ENCODE peak calls at places on chromosome 12, in nine cellular contexts. One of them, this sample, is unnamed.

GRCh38 chr12:15601210-15601800 is 187.9 kb downstream of the EPS8 start:
- DNase-seq in fibroblast of lung: peak
- DNase-seq in dorsolateral prefrontal cortex: no peak
- DNase-seq in PC-9: peak
- DNase-seq in breast epithelium: no peak
- DNase-seq in sigmoid colon: no peak
- DNase-seq in cardiac fibroblast: peak
- DNase-seq in lower leg skin: no peak
- DNase-seq in right atrium auricular region: no peak
- DNase-seq in this sample: no peak

GRCh38 chr12:10672231-10672868 is 1.5 kb downstream of the STYK1 start:
- DNase-seq in fibroblast of lung: no peak
- DNase-seq in dorsolateral prefrontal cortex: no peak
- DNase-seq in PC-9: peak
- DNase-seq in breast epithelium: no peak
- DNase-seq in sigmoid colon: no peak
- DNase-seq in cardiac fibroblast: no peak
- DNase-seq in lower leg skin: no peak
- DNase-seq in right atrium auricular region: no peak
- DNase-seq in this sample: no peak

GRCh38 chr12:111636209-111636928 is 37.3 kb upstream of the ATXN2 start:
- DNase-seq in fibroblast of lung: peak
- DNase-seq in dorsolateral prefrontal cortex: peak
- DNase-seq in PC-9: no peak
- DNase-seq in breast epithelium: peak
- DNase-seq in sigmoid colon: peak
- DNase-seq in cardiac fibroblast: peak
- DNase-seq in lower leg skin: peak
- DNase-seq in right atrium auricular region: peak
- DNase-seq in this sample: peak

GRCh38 chr12:26121841-26122680 is 2.8 kb downstream of the BHLHE41 start:
- DNase-seq in fibroblast of lung: peak
- DNase-seq in dorsolateral prefrontal cortex: no peak
- DNase-seq in PC-9: peak
- DNase-seq in breast epithelium: no peak
- DNase-seq in sigmoid colon: no peak
- DNase-seq in cardiac fibroblast: peak
- DNase-seq in lower leg skin: no peak
- DNase-seq in right atrium auricular region: no peak
- DNase-seq in this sample: no peak

GRCh38 chr12:53862831-53863230 is 75.8 kb upstream of the HOXC13 start:
- DNase-seq in fibroblast of lung: no peak
- DNase-seq in dorsolateral prefrontal cortex: no peak
- DNase-seq in PC-9: peak
- DNase-seq in breast epithelium: no peak
- DNase-seq in sigmoid colon: no peak
- DNase-seq in cardiac fibroblast: no peak
- DNase-seq in lower leg skin: no peak
- DNase-seq in right atrium auricular region: no peak
- DNase-seq in this sample: no peak

GRCh38 chr12:78185109-78185508 is 354.4 kb downstream of the NAV3 start:
- DNase-seq in fibroblast of lung: peak
- DNase-seq in dorsolateral prefrontal cortex: no peak
- DNase-seq in PC-9: no peak
- DNase-seq in breast epithelium: no peak
- DNase-seq in sigmoid colon: no peak
- DNase-seq in cardiac fibroblast: no peak
- DNase-seq in lower leg skin: no peak
- DNase-seq in right atrium auricular region: no peak
- DNase-seq in this sample: no peak

GRCh38 chr12:66232258-66232657 is 43.2 kb downstream of the IRAK3 start:
- DNase-seq in fibroblast of lung: no peak
- DNase-seq in dorsolateral prefrontal cortex: no peak
- DNase-seq in PC-9: no peak
- DNase-seq in breast epithelium: no peak
- DNase-seq in sigmoid colon: no peak
- DNase-seq in cardiac fibroblast: no peak
- DNase-seq in lower leg skin: no peak
- DNase-seq in right atrium auricular region: no peak
- DNase-seq in this sample: no peak

GRCh38 chr12:52036587-52037171 is 14.6 kb upstream of the NR4A1 start:
- DNase-seq in fibroblast of lung: peak
- DNase-seq in dorsolateral prefrontal cortex: peak
- DNase-seq in PC-9: peak
- DNase-seq in breast epithelium: peak
- DNase-seq in sigmoid colon: peak
- DNase-seq in cardiac fibroblast: peak
- DNase-seq in lower leg skin: peak
- DNase-seq in right atrium auricular region: peak
- DNase-seq in this sample: no peak

GRCh38 chr12:113655479-113655878 is 183.8 kb upstream of the LHX5 start:
- DNase-seq in fibroblast of lung: no peak
- DNase-seq in dorsolateral prefrontal cortex: no peak
- DNase-seq in PC-9: no peak
- DNase-seq in breast epithelium: no peak
- DNase-seq in sigmoid colon: no peak
- DNase-seq in cardiac fibroblast: no peak
- DNase-seq in lower leg skin: no peak
- DNase-seq in right atrium auricular region: no peak
- DNase-seq in this sample: no peak

GRCh38 chr12:113659015-113659414 is 187.3 kb upstream of the LHX5 start:
- DNase-seq in fibroblast of lung: no peak
- DNase-seq in dorsolateral prefrontal cortex: no peak
- DNase-seq in PC-9: no peak
- DNase-seq in breast epithelium: no peak
- DNase-seq in sigmoid colon: no peak
- DNase-seq in cardiac fibroblast: no peak
- DNase-seq in lower leg skin: no peak
- DNase-seq in right atrium auricular region: no peak
- DNase-seq in this sample: no peak

GRCh38 chr12:113659416-113659815 is 187.7 kb upstream of the LHX5 start:
- DNase-seq in fibroblast of lung: no peak
- DNase-seq in dorsolateral prefrontal cortex: no peak
- DNase-seq in PC-9: no peak
- DNase-seq in breast epithelium: no peak
- DNase-seq in sigmoid colon: no peak
- DNase-seq in cardiac fibroblast: no peak
- DNase-seq in lower leg skin: no peak
- DNase-seq in right atrium auricular region: no peak
- DNase-seq in this sample: no peak

GRCh38 chr12:113658030-113658655 is 186.5 kb upstream of the LHX5 start:
- DNase-seq in fibroblast of lung: peak
- DNase-seq in dorsolateral prefrontal cortex: no peak
- DNase-seq in PC-9: no peak
- DNase-seq in breast epithelium: no peak
- DNase-seq in sigmoid colon: no peak
- DNase-seq in cardiac fibroblast: peak
- DNase-seq in lower leg skin: no peak
- DNase-seq in right atrium auricular region: no peak
- DNase-seq in this sample: no peak

DNA sequence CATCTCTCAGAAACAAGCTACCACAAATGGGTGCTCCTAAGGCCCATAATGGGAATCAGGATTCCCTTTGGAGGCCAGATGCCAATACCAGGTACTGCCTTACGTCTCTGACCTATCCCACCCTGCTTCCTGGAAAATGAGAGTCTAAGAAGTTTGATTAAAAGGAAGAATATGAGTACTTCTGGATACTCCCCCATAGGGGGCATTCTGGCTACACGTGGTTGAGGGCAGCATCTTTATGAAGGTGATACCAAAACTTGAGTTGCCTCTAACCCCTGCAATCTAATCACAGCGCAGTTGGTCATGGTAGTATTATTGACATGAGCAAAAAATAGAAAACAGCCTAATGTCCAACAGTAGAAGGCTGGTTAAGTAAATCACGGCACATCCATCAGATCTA is 184.2 kb upstream of the LHX5 start:
- DNase-seq in fibroblast of lung: no peak
- DNase-seq in dorsolateral prefrontal cortex: no peak
- DNase-seq in PC-9: no peak
- DNase-seq in breast epithelium: no peak
- DNase-seq in sigmoid colon: no peak
- DNase-seq in cardiac fibroblast: no peak
- DNase-seq in lower leg skin: no peak
- DNase-seq in right atrium auricular region: no peak
- DNase-seq in this sample: no peak
- TF ChIP-seq CTCF in fibroblast of lung: no peak
- TF ChIP-seq CTCF in dorsolateral prefrontal cortex: no peak
- TF ChIP-seq CTCF in PC-9: no peak
- TF ChIP-seq CTCF in breast epithelium: no peak
- TF ChIP-seq CTCF in sigmoid colon: no peak
- TF ChIP-seq CTCF in cardiac fibroblast: no peak
- TF ChIP-seq CTCF in lower leg skin: no peak
- TF ChIP-seq CTCF in right atrium auricular region: no peak
- TF ChIP-seq CTCF in this sample: no peak

DNA sequence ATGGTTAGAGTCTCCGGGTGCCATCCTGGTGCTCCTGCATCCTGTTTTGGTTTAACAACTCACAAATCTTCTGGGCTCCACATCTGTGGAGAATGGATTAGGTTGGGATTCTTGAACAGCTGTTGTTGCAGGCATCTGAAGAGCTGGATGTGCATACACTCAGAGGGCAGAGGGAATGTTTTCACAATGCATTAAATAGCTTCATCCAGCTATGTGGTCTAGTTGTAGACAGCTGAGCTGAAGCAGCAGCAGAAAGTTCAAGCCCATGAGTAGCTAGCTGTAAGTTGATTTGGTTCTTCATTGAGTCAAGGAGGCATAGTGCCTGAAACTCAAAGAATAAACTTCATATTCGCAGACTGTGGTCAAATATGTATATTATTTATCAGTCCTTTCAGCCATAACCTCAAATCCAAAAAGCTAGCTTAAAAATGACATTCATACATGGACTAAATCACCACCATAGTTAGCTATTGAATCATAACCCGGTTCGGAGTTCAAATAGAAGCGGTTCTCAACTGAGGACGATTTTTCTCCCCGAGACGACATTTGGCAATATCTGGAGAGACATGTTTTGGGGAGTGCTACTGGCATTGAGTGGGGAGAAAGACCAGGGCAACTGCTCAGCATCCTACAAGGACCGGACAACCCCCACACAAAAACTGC is 858 bp upstream of the ANKRD13A start:
- DNase-seq in fibroblast of lung: no peak
- DNase-seq in dorsolateral prefrontal cortex: no peak
- DNase-seq in PC-9: no peak
- DNase-seq in breast epithelium: no peak
- DNase-seq in sigmoid colon: no peak
- DNase-seq in cardiac fibroblast: no peak
- DNase-seq in lower leg skin: no peak
- DNase-seq in right atrium auricular region: no peak
- DNase-seq in this sample: no peak
- H3K4me3 ChIP-seq in fibroblast of lung: peak
- H3K4me3 ChIP-seq in dorsolateral prefrontal cortex: peak
- H3K4me3 ChIP-seq in PC-9: peak
- H3K4me3 ChIP-seq in breast epithelium: peak
- H3K4me3 ChIP-seq in sigmoid colon: peak
- H3K4me3 ChIP-seq in cardiac fibroblast: peak
- H3K4me3 ChIP-seq in lower leg skin: no peak
- H3K4me3 ChIP-seq in right atrium auricular region: peak
- H3K4me3 ChIP-seq in this sample: peak

GRCh38 chr12:121217066-121217465 is 7.1 kb downstream of the P2RX4 start:
- DNase-seq in fibroblast of lung: no peak
- DNase-seq in dorsolateral prefrontal cortex: no peak
- DNase-seq in PC-9: no peak
- DNase-seq in breast epithelium: no peak
- DNase-seq in sigmoid colon: no peak
- DNase-seq in cardiac fibroblast: no peak
- DNase-seq in lower leg skin: no peak
- DNase-seq in right atrium auricular region: no peak
- DNase-seq in this sample: no peak

GRCh38 chr12:121218588-121219352 is 8.8 kb downstream of the P2RX4 start:
- DNase-seq in fibroblast of lung: no peak
- DNase-seq in dorsolateral prefrontal cortex: no peak
- DNase-seq in PC-9: no peak
- DNase-seq in breast epithelium: no peak
- DNase-seq in sigmoid colon: no peak
- DNase-seq in cardiac fibroblast: no peak
- DNase-seq in lower leg skin: no peak
- DNase-seq in right atrium auricular region: no peak
- DNase-seq in this sample: no peak

GRCh38 chr12:121217761-121218160 is 7.8 kb downstream of the P2RX4 start:
- DNase-seq in fibroblast of lung: no peak
- DNase-seq in dorsolateral prefrontal cortex: no peak
- DNase-seq in PC-9: no peak
- DNase-seq in breast epithelium: no peak
- DNase-seq in sigmoid colon: no peak
- DNase-seq in cardiac fibroblast: no peak
- DNase-seq in lower leg skin: no peak
- DNase-seq in right atrium auricular region: no peak
- DNase-seq in this sample: no peak

GRCh38 chr12:121216102-121216501 is 6.2 kb downstream of the P2RX4 start:
- DNase-seq in fibroblast of lung: no peak
- DNase-seq in dorsolateral prefrontal cortex: no peak
- DNase-seq in PC-9: no peak
- DNase-seq in breast epithelium: no peak
- DNase-seq in sigmoid colon: no peak
- DNase-seq in cardiac fibroblast: no peak
- DNase-seq in lower leg skin: no peak
- DNase-seq in right atrium auricular region: no peak
- DNase-seq in this sample: no peak

DNA sequence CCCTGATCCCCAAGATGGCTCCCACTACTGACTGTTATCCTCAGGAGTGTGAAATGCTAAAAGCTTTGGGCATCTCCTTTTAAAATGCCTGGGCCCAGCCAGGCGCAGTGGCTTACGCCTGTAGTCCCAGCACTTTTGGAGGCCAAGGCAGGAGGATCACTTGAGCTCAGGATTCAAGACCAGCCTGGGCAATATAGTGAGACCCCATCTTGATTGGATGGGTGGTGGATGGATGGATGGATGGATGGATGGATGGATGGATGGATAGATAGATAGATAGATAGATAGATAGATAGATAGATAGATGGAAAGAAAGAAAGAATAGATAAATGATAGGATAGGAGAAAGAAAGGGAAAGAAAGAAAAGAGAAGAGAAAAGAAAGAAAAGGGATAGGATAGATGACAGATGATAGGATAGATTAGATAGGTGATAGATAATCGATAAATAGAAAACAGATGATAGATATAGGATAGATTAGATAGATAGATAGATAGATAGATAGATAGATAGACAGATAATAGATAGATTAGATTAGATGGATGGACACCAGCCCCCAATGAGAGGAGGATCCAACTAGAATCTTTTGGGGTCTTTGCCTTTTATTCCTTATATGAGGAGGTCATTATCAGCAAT is 9.5 kb downstream of the P2RX4 start:
- DNase-seq in fibroblast of lung: no peak
- DNase-seq in dorsolateral prefrontal cortex: no peak
- DNase-seq in PC-9: no peak
- DNase-seq in breast epithelium: no peak
- DNase-seq in sigmoid colon: no peak
- DNase-seq in cardiac fibroblast: no peak
- DNase-seq in lower leg skin: no peak
- DNase-seq in right atrium auricular region: no peak
- DNase-seq in this sample: no peak
- TF ChIP-seq CTCF in fibroblast of lung: no peak
- TF ChIP-seq CTCF in dorsolateral prefrontal cortex: no peak
- TF ChIP-seq CTCF in PC-9: no peak
- TF ChIP-seq CTCF in breast epithelium: no peak
- TF ChIP-seq CTCF in sigmoid colon: no peak
- TF ChIP-seq CTCF in cardiac fibroblast: no peak
- TF ChIP-seq CTCF in lower leg skin: no peak
- TF ChIP-seq CTCF in right atrium auricular region: no peak
- TF ChIP-seq CTCF in this sample: no peak

GRCh38 chr12:101078144-101078543 is 131.9 kb downstream of the SLC5A8 start:
- DNase-seq in fibroblast of lung: no peak
- DNase-seq in dorsolateral prefrontal cortex: no peak
- DNase-seq in PC-9: no peak
- DNase-seq in breast epithelium: no peak
- DNase-seq in sigmoid colon: no peak
- DNase-seq in cardiac fibroblast: peak
- DNase-seq in lower leg skin: no peak
- DNase-seq in right atrium auricular region: no peak
- DNase-seq in this sample: no peak

GRCh38 chr12:101078881-101079280 is 131.2 kb downstream of the SLC5A8 start:
- DNase-seq in fibroblast of lung: no peak
- DNase-seq in dorsolateral prefrontal cortex: no peak
- DNase-seq in PC-9: no peak
- DNase-seq in breast epithelium: no peak
- DNase-seq in sigmoid colon: no peak
- DNase-seq in cardiac fibroblast: no peak
- DNase-seq in lower leg skin: no peak
- DNase-seq in right atrium auricular region: no peak
- DNase-seq in this sample: no peak

GRCh38 chr12:101074940-101075680 is 134.9 kb downstream of the SLC5A8 start:
- DNase-seq in fibroblast of lung: peak
- DNase-seq in dorsolateral prefrontal cortex: no peak
- DNase-seq in PC-9: no peak
- DNase-seq in breast epithelium: no peak
- DNase-seq in sigmoid colon: no peak
- DNase-seq in cardiac fibroblast: no peak
- DNase-seq in lower leg skin: no peak
- DNase-seq in right atrium auricular region: no peak
- DNase-seq in this sample: no peak

GRCh38 chr12:101076940-101077351 is 133.1 kb downstream of the SLC5A8 start:
- DNase-seq in fibroblast of lung: peak
- DNase-seq in dorsolateral prefrontal cortex: no peak
- DNase-seq in PC-9: no peak
- DNase-seq in breast epithelium: no peak
- DNase-seq in sigmoid colon: no peak
- DNase-seq in cardiac fibroblast: peak
- DNase-seq in lower leg skin: no peak
- DNase-seq in right atrium auricular region: no peak
- DNase-seq in this sample: peak
- H3K4me3 ChIP-seq in fibroblast of lung: no peak
- H3K4me3 ChIP-seq in dorsolateral prefrontal cortex: no peak
- H3K4me3 ChIP-seq in PC-9: no peak
- H3K4me3 ChIP-seq in breast epithelium: no peak
- H3K4me3 ChIP-seq in sigmoid colon: no peak
- H3K4me3 ChIP-seq in cardiac fibroblast: no peak
- H3K4me3 ChIP-seq in lower leg skin: no peak
- H3K4me3 ChIP-seq in right atrium auricular region: no peak
- H3K4me3 ChIP-seq in this sample: no peak

This sample was measured in HFF-Myc.